ENCODE peak calls at places on chromosomes 5 and 9, in ten cellular contexts. R, D, M, I, S, B, L, H, K and V are unnamed samples. For H3K9me3, the result is how much of the 10 kb centered on the place peaks cover.

GRCh38 chr5:547086-547924 is 23.1 kb upstream of the SLC9A3 start:
- DNase-seq in D (no peak), S (no peak), K (peak), R (no peak), I (no peak), B (no peak), M (peak), L (peak), H (peak), V (peak)

GRCh38 chr5:94850960-94851359 is 232.5 kb downstream of the SLF1 start:
- DNase-seq in H (no peak), M (no peak), I (no peak), L (no peak), K (no peak), R (no peak), D (no peak), B (no peak), S (no peak), V (no peak)

GRCh38 chr5:128615578-128615977 is 77.5 kb upstream of the FBN2 start:
- DNase-seq in H (no peak), S (no peak), D (no peak), L (no peak), M (no peak), K (no peak), R (no peak), B (no peak), I (no peak), V (no peak)

GRCh38 chr9:84397822-84398221 is 57.3 kb upstream of the SLC28A3 start:
- DNase-seq in R (no peak), L (no peak), M (no peak), D (no peak), K (no peak), I (no peak), H (no peak), S (no peak), B (peak), V (no peak)

GRCh38 chr5:75050415-75050814 is 1.9 kb downstream of the GCNT4 start:
- DNase-seq in S (no peak), R (no peak), L (peak), K (no peak), H (no peak), I (no peak), M (peak), D (peak), B (no peak), V (no peak)

GRCh38 chr5:82151217-82151616 is 126.9 kb downstream of the RPS23 start:
- DNase-seq in S (no peak), K (no peak), R (no peak), M (no peak), I (no peak), L (no peak), B (no peak), D (no peak), H (no peak), V (no peak)

GRCh38 chr9:116066221-116066620 is 87.4 kb upstream of the PAPPA start:
- DNase-seq in K (no peak), D (no peak), M (no peak), I (no peak), R (no peak), H (no peak), B (no peak), L (no peak), S (no peak), V (no peak)

GRCh38 chr9:76681556-76681955 is 82.7 kb upstream of the PCA3 start:
- DNase-seq in D (no peak), L (no peak), B (no peak), R (no peak), M (no peak), S (no peak), H (no peak), K (no peak), I (no peak), V (no peak)

GRCh38 chr9:134343637-134344036 is 17.4 kb downstream of the RXRA start:
- DNase-seq in B (no peak), L (peak), H (peak), S (no peak), I (no peak), R (no peak), K (peak), D (no peak), M (no peak), V (no peak)

GRCh38 chr5:6194906-6195612 is 183.3 kb downstream of the MED10 start:
- DNase-seq in B (no peak), L (no peak), K (no peak), I (no peak), S (no peak), M (no peak), R (no peak), H (no peak), D (no peak), V (no peak)

GRCh38 chr9:68492801-68493200 is 47.9 kb downstream of the TMEM252 start:
- DNase-seq in B (no peak), R (no peak), H (peak), K (no peak), M (no peak), I (no peak), L (no peak), S (no peak), D (no peak), V (no peak)

GRCh38 chr9:96741771-96742170 is 36.1 kb downstream of the ZNF510 start:
- DNase-seq in K (no peak), R (no peak), D (no peak), S (no peak), M (no peak), B (no peak), I (no peak), L (no peak), H (no peak), V (no peak)

GRCh38 chr5:80763873-80764647 is 109.3 kb upstream of the DHFR start:
- DNase-seq in H (no peak), M (no peak), K (no peak), S (no peak), D (no peak), R (no peak), L (no peak), I (no peak), B (peak), V (no peak)

GRCh38 chr5:65047948-65048690 is 279.4 kb downstream of the CWC27 start:
- DNase-seq in B (no peak), I (no peak), M (no peak), D (no peak), L (no peak), R (no peak), S (no peak), H (no peak), K (no peak), V (no peak)

GRCh38 chr5:129177451-129177850 is 82.9 kb downstream of the ISOC1 start:
- DNase-seq in D (no peak), S (no peak), L (no peak), K (no peak), B (no peak), H (no peak), I (no peak), R (no peak), M (no peak), V (no peak)

GRCh38 chr9:130402645-130403440 is 41.9 kb upstream of the ASS1 start:
- DNase-seq in B (no peak), M (no peak), I (no peak), L (no peak), H (no peak), K (no peak), R (no peak), D (no peak), S (no peak), V (no peak)

GRCh38 chr9:107794259-107794658 is 304.7 kb upstream of the KLF4 start:
- DNase-seq in R (no peak), B (no peak), D (no peak), L (no peak), S (no peak), M (peak), I (no peak), K (no peak), H (no peak), V (no peak)

GRCh38 chr9:114034176-114034575 is 43.9 kb downstream of the AMBP start:
- DNase-seq in R (peak), M (peak), L (no peak), S (no peak), I (no peak), K (no peak), B (no peak), H (no peak), D (no peak), V (no peak)

GRCh38 chr5:36657563-36657995 is 51.2 kb downstream of the SLC1A3 start:
- DNase-seq in S (no peak), B (peak), I (no peak), H (peak), M (peak), R (peak), D (no peak), K (peak), L (no peak), V (no peak)

GRCh38 chr9:126430124-126430523 is 103.5 kb downstream of the MVB12B start:
- DNase-seq in R (no peak), K (no peak), I (no peak), H (no peak), D (no peak), L (no peak), M (no peak), B (no peak), S (no peak), V (no peak)

GRCh38 chr9:83304686-83305085 is 233.5 kb downstream of the FRMD3 start:
- DNase-seq in B (peak), D (no peak), R (peak), M (peak), I (no peak), H (peak), K (peak), S (no peak), L (peak), V (peak)

GRCh38 chr9:137198748-137199276 is 1.7 kb downstream of the TPRN start:
- DNase-seq in L (peak), D (no peak), R (no peak), H (peak), M (peak), I (no peak), S (no peak), B (no peak), K (no peak), V (no peak)

GRCh38 chr5:126972062-126972895 is 58.1 kb downstream of the MARCHF3 start:
- DNase-seq in I (no peak), D (peak), B (no peak), M (peak), S (peak), R (no peak), L (no peak), H (no peak), K (no peak), V (no peak)

GRCh38 chr9:114186793-114187289 is 31.5 kb downstream of the COL27A1 start:
- DNase-seq in D (no peak), H (no peak), L (no peak), M (no peak), B (no peak), I (no peak), R (no peak), S (no peak), K (no peak), V (no peak)

GRCh38 chr5:93607367-93608258 is 24.6 kb downstream of the NR2F1 start:
- DNase-seq in L (no peak), D (no peak), H (peak), K (no peak), I (no peak), R (no peak), M (no peak), S (peak), B (peak), V (no peak)

GRCh38 chr9:107471562-107471961 is 18.0 kb downstream of the KLF4 start:
- DNase-seq in M (no peak), B (no peak), S (no peak), R (no peak), H (no peak), K (no peak), I (no peak), L (no peak), D (no peak), V (no peak)

GRCh38 chr5:158435161-158435616 is 576.2 kb upstream of the CLINT1 start:
- DNase-seq in M (no peak), H (no peak), D (peak), S (peak), R (no peak), B (no peak), L (no peak), I (no peak), K (no peak), V (no peak)

GRCh38 chr9:122807271-122807900 is 7.5 kb downstream of the OR1K1 start:
- DNase-seq in L (no peak), K (no peak), S (no peak), M (no peak), I (no peak), R (no peak), D (no peak), H (no peak), B (peak), V (no peak)

GRCh38 chr5:69152731-69153130 is 14.2 kb upstream of the CCNB1 start:
- DNase-seq in D (no peak), S (no peak), R (no peak), I (no peak), L (no peak), H (no peak), M (no peak), B (no peak), K (no peak), V (no peak)

GRCh38 chr5:18216016-18216415 is 581.8 kb downstream of the TAF11L14 start:
- DNase-seq in L (no peak), R (no peak), B (no peak), I (no peak), K (no peak), S (no peak), H (no peak), D (no peak), M (no peak), V (no peak)

GRCh38 chr5:102583663-102584062 is 84.9 kb upstream of the SLCO6A1 start:
- DNase-seq in H (no peak), R (no peak), I (no peak), L (no peak), S (peak), B (peak), K (no peak), M (no peak), D (no peak), V (no peak)

GRCh38 chr9:112168197-112168596 is 6.9 kb downstream of the SUSD1 start:
- DNase-seq in S (no peak), I (no peak), R (no peak), M (peak), B (no peak), H (no peak), K (no peak), L (no peak), D (no peak), V (no peak)

GRCh38 chr5:133240425-133241091 is 188.7 kb downstream of the HSPA4 start:
- DNase-seq in B (peak), M (peak), L (no peak), K (no peak), I (no peak), S (no peak), R (peak), D (no peak), H (peak), V (no peak)

GRCh38 chr9:107485451-107486043 is 4.0 kb downstream of the KLF4 start:
- DNase-seq in L (peak), R (no peak), B (no peak), S (no peak), M (peak), H (no peak), I (no peak), K (no peak), D (no peak), V (no peak)

GRCh38 chr5:88459971-88460370 is 191.3 kb upstream of the TMEM161B start:
- DNase-seq in K (no peak), B (no peak), I (no peak), D (no peak), S (no peak), H (no peak), M (no peak), R (no peak), L (no peak), V (no peak)

GRCh38 chr5:128491291-128491690 is 46.8 kb downstream of the FBN2 start:
- DNase-seq in M (no peak), B (peak), H (no peak), K (no peak), I (no peak), R (no peak), D (no peak), L (no peak), S (no peak), V (no peak)

GRCh38 chr9:120936011-120936763 is 9.6 kb upstream of the TRAF1 start:
- DNase-seq in H (peak), K (peak), R (peak), S (peak), L (peak), I (peak), B (peak), D (peak), M (peak), V (peak)
- H3K4me3 ChIP-seq in H (no peak), K (peak), R (no peak), S (peak), L (no peak), I (peak), B (peak), D (peak), M (no peak), V (no peak)

GRCh38 chr5:170388240-170388639 is 927 bp downstream of the KCNMB1 start:
- DNase-seq in R (no peak), K (no peak), M (no peak), I (no peak), B (no peak), S (no peak), D (no peak), L (no peak), H (no peak), V (no peak)
- H3K9me3 ChIP-seq in R (under half), K (under half), M (under half), I (under half), B (under half), S (under half), D (under half), L (under half), H (under half), V (under half)

GRCh38 chr9:21557428-21557768 is 75.3 kb upstream of the IFNE start:
- DNase-seq in S (no peak), H (no peak), L (no peak), D (no peak), R (no peak), I (no peak), K (no peak), M (no peak), B (no peak), V (no peak)
- H3K4me3 ChIP-seq in S (no peak), H (no peak), L (no peak), D (no peak), R (no peak), I (no peak), K (no peak), M (no peak), B (peak), V (no peak)

DNA sequence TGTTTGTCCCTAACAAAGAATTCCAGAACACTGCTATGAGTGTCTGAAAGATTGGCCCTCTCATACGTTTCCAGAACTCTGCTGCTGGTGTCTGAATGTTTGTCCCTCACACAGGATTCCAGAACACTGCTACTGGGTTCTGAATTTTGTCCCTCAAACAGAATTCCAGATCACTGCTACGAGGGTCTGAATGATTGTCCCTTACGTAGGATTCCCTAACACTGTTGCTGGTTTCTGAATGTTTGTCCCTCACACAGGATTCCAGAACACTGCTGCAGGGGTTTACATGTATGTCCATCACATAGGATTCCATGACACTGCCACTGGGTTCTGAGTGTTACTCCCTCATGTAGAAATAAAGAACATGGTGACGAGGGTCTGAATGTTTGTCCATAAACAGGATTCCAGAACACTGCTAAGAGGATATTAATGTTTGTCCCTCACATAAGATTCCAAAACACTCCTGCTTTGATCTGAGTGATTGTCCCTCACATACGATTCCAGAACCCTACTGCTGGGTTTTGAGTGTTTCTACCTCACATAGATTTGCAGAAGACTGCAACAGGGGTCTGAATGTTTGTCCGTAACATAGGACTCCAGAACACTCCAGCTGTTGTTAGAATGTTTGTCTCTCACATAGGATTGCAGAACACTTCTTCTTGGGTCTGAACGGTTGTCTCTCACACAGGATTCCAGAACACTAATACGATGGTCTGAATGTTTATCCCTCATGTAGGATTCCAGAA is 214.4 kb downstream of the FOXD4L6 start:
- DNase-seq in R (no peak), D (no peak), K (no peak), H (no peak), L (no peak), S (no peak), M (no peak), B (no peak), I (no peak), V (no peak)
- H3K9me3 ChIP-seq in R (under half), D (under half), K (half or more), H (under half), L (half or more), S (half or more), M (under half), B (half or more), I (under half), V (half or more)

GRCh38 chr9:81690251-81690851 is 1.0 kb upstream of the TLE1 start:
- DNase-seq in S (no peak), R (peak), H (peak), M (peak), B (peak), I (no peak), L (peak), D (no peak), K (no peak), V (peak)
- H3K4me3 ChIP-seq in S (peak), R (peak), H (no peak), M (peak), B (peak), I (peak), L (peak), D (peak), K (peak), V (peak)

GRCh38 chr5:178869577-178869976 is 9.8 kb downstream of the ZNF354B start:
- DNase-seq in M (no peak), K (no peak), R (no peak), I (no peak), L (no peak), S (no peak), H (no peak), B (no peak), D (no peak), V (no peak)

GRCh38 chr5:178870411-178870810 is 10.7 kb downstream of the ZNF354B start:
- DNase-seq in S (no peak), L (no peak), D (no peak), H (no peak), B (no peak), R (no peak), I (no peak), M (no peak), K (no peak), V (no peak)

GRCh38 chr5:178866946-178867345 is 7.2 kb downstream of the ZNF354B start:
- DNase-seq in B (no peak), S (no peak), R (no peak), L (no peak), K (no peak), I (no peak), D (no peak), H (no peak), M (no peak), V (no peak)

GRCh38 chr5:178872302-178872701 is 12.5 kb downstream of the ZNF354B start:
- DNase-seq in R (no peak), L (no peak), B (no peak), S (no peak), D (no peak), K (no peak), H (no peak), I (no peak), M (no peak), V (no peak)
- H3K9me3 ChIP-seq in R (under half), L (half or more), B (under half), S (half or more), D (under half), K (half or more), H (under half), I (half or more), M (under half), V (under half)

DNA sequence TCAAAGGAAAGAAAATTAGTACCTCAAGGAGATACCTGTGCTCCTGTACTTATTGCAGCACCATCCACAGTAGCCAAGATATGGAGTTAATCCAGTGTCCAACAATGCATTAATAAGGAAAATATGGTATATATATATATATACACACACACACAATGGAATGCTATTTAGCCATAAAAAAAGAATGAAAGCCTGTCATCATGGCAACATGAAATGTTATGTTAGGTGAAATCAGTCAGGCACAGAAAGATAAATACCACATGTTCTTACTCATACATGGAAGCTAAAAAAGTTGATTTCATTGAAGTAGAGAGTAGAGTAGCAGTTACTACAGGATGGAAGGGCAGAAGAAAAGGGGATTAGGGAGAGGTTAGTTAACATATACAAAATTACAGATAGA is 601.5 kb downstream of the ANXA1 start:
- DNase-seq in D (no peak), I (no peak), H (no peak), S (no peak), R (no peak), L (no peak), B (no peak), K (no peak), M (no peak), V (no peak)
- H3K4me3 ChIP-seq in D (no peak), I (no peak), H (no peak), S (no peak), R (no peak), L (no peak), B (no peak), K (no peak), M (no peak), V (no peak)